ENCODE peak calls at places on chromosomes 2 and 18, in nine cellular contexts. K is A673; Y is aorta; F is IMR-90; J is GM23248; H is GM12878; L is right atrium auricular region; T is naive thymus-derived CD4-positive, alpha-beta T cell; V is heart left ventricle. W is an unnamed sample. For H3K4me1 and H3K27me3, the result is how much of the 10 kb centered on the place peaks cover.

GRCh38 chr2:22683911-22684310 is 701.1 kb upstream of the KLHL29 start:
- DNase-seq in V (no peak), J (no peak), T (no peak), K (peak), Y (no peak), L (no peak), F (no peak), H (no peak), W (no peak)

GRCh38 chr2:232207174-232207573 is 171.4 kb upstream of the ALPP start:
- DNase-seq in K (no peak), F (no peak), L (no peak), J (no peak), Y (no peak), H (no peak), T (no peak), V (no peak), W (no peak)

GRCh38 chr18:13416848-13417247 is 198.3 kb downstream of the LDLRAD4 start:
- DNase-seq in Y (no peak), L (no peak), T (no peak), J (no peak), H (no peak), V (no peak), K (no peak), F (no peak), W (no peak)

GRCh38 chr2:119040730-119041129 is 98.7 kb downstream of the MARCO start:
- DNase-seq in L (no peak), V (no peak), K (no peak), J (no peak), F (no peak), T (no peak), Y (no peak), H (no peak), W (no peak)

GRCh38 chr18:10190564-10190963 is 263.9 kb upstream of the APCDD1 start:
- DNase-seq in J (peak), F (peak), Y (no peak), L (no peak), H (no peak), K (peak), V (no peak), T (no peak), W (no peak)

GRCh38 chr18:36692909-36693308 is 135.9 kb downstream of the TPGS2 start:
- DNase-seq in Y (no peak), F (peak), L (no peak), T (no peak), H (no peak), V (no peak), K (no peak), J (peak), W (no peak)

GRCh38 chr2:26020214-26020613 is 13.7 kb upstream of the RAB10 start:
- DNase-seq in H (no peak), L (no peak), J (no peak), F (no peak), K (no peak), T (no peak), Y (no peak), V (no peak), W (no peak)

GRCh38 chr2:44086639-44087036 is 82.0 kb upstream of the PPM1B start:
- DNase-seq in T (no peak), V (no peak), F (no peak), J (no peak), L (no peak), Y (no peak), K (no peak), H (no peak), W (no peak)

GRCh38 chr2:168466834-168467565 is 10.9 kb downstream of the CERS6 start:
- DNase-seq in H (no peak), J (no peak), F (no peak), T (no peak), Y (no peak), V (no peak), L (no peak), K (no peak), W (no peak)

GRCh38 chr2:210553371-210553770 is 3.0 kb upstream of the CPS1 start:
- DNase-seq in T (no peak), L (no peak), K (no peak), V (no peak), J (no peak), F (no peak), Y (no peak), H (no peak), W (no peak)

GRCh38 chr18:79789091-79789891 is 8.4 kb upstream of the KCNG2 start:
- DNase-seq in J (no peak), F (no peak), T (no peak), Y (peak), V (no peak), K (no peak), L (no peak), H (no peak), W (no peak)

GRCh38 chr2:8487461-8487932 is 194.4 kb upstream of the ID2 start:
- DNase-seq in V (no peak), F (no peak), L (no peak), T (no peak), H (no peak), K (no peak), Y (peak), J (no peak), W (no peak)

GRCh38 chr2:174412256-174412655 is 16.7 kb downstream of the SCRN3 start:
- DNase-seq in Y (no peak), V (no peak), J (no peak), K (no peak), T (no peak), F (no peak), L (no peak), H (no peak), W (no peak)

GRCh38 chr2:31434911-31435310 is 20.4 kb upstream of the XDH start:
- DNase-seq in F (peak), V (no peak), H (no peak), J (peak), Y (no peak), L (no peak), K (no peak), T (no peak), W (no peak)

GRCh38 chr2:70385966-70386595 is 84.2 kb upstream of the FAM136A start:
- DNase-seq in K (no peak), H (no peak), V (no peak), Y (no peak), T (no peak), F (peak), L (no peak), J (peak), W (no peak)

GRCh38 chr2:16774091-16774490 is 108.5 kb upstream of the CYRIA start:
- DNase-seq in L (no peak), F (no peak), Y (no peak), K (no peak), H (no peak), V (no peak), T (no peak), J (peak), W (no peak)

DNA sequence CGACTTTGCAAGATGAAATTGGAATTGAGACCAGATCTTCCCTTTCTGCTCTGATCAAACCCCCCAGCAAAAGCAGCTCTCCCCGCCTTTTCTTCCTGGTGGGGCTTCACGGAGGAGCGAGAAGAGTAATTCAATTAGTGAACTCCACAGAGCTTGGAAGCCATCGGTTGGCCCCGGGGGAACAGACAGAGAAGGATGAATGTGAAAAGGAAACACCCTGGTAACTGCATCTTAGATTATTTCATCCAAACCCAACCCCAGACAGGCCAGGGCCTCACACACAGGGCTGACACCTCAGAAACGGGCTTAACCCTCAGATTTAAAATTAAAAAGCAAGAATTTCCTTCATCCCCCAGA is 18.3 kb downstream of the SMAD7 start:
- DNase-seq in H (no peak), F (no peak), J (peak), Y (no peak), K (peak), L (no peak), V (no peak), T (no peak), W (no peak)
- H3K4me1 ChIP-seq in H (half or more), F (half or more), J (half or more), Y (under half), K (half or more), L (half or more), V (half or more), T (half or more), W (half or more)

GRCh38 chr18:30987479-30988241 is 54.9 kb downstream of the DSC3 start:
- DNase-seq in J (peak), T (no peak), H (no peak), L (no peak), K (no peak), V (no peak), Y (no peak), F (no peak), W (no peak)
- H3K27ac ChIP-seq in J (no peak), T (no peak), H (no peak), L (no peak), K (no peak), V (no peak), Y (no peak), F (no peak), W (no peak)

DNA sequence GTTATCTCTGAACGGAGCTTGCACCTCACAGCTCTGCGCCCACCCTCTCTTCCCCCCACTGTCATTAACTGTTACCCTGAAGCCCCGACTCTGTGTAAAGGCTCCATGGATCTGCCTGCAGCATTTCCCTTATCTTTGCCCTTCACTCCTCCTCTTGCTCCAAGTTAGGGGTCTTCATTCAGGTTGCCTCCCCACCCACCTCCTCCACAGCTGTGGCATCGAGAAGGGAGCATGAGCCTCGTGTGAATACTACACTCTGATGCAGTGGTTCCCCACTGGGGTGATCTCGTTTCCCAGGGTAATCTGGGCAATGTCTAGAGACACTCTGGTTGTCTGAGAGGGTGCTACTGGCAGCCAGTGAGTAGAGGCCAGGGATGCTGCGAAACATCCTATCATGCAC is 51.4 kb downstream of the REEP1 start:
- DNase-seq in H (no peak), Y (no peak), L (no peak), T (no peak), J (no peak), F (no peak), V (no peak), K (no peak), W (no peak)
- H3K27me3 ChIP-seq in H (under half), Y (under half), L (under half), T (under half), J (half or more), F (under half), V (under half), K (under half), W (under half)

GRCh38 chr18:156514-157230 is 1.7 kb upstream of the USP14 start:
- DNase-seq in F (no peak), T (no peak), V (no peak), J (no peak), H (no peak), Y (no peak), K (no peak), L (no peak), W (no peak)

GRCh38 chr18:159037-159652 is 788 bp downstream of the USP14 start:
- DNase-seq in V (no peak), Y (no peak), T (no peak), F (peak), J (peak), K (peak), L (no peak), H (no peak), W (no peak)

GRCh38 chr18:160831-161570 is 2.6 kb downstream of the USP14 start:
- DNase-seq in T (no peak), K (no peak), J (no peak), Y (no peak), H (no peak), F (no peak), V (no peak), L (no peak), W (no peak)

GRCh38 chr18:159933-160332 is 1.6 kb downstream of the USP14 start:
- DNase-seq in H (no peak), J (no peak), T (no peak), F (no peak), Y (no peak), K (no peak), V (no peak), L (no peak), W (no peak)

DNA sequence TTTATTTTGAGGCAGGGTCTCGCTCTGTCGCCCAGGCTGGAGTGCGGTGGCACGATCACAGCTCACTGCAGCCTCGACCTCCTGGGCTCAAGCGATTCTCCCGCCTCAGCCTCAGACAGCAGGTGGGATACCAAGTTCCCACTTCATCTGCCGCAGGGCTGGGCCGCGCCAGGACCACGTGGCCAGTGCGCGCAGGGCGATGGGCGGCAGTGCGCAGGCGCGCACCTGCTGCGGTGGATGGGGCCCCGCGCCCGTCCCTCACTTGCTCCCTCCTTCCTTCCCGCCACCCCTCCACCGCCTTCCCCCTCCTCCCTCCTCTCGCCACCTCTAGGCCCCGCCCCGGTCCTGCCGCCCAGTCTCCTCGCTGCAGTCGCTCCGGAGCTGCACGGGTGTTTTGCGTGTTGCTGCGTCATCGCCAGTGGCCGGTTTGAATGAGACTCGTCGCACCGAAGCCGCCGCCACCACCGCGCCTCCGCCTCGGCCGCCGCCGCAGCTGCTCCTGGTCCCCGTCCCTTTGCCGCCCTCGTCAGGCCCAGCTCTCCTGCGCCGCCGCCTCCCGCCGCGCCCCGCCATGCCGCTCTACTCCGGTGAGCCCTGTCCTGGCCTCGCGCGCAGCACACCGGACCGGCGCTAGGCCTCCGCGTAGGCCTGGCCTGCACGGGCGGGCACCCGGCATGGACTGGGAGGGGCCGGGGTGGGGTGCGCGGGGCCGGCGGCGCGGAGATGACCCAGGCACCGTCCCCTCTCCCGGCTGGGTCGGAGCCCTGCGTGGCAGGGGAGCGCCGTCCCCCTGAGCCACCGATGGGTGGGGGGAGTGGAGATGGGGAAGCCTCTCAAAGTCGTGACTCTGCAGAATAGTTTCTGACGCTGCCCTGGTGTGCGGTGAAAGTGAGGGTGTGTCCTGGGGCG is at the start of gene USP14:
- DNase-seq in K (peak), H (peak), L (peak), F (peak), T (peak), J (peak), V (peak), Y (peak), W (peak)
- H3K4me1 ChIP-seq in K (under half), H (under half), L (under half), F (under half), T (under half), J (under half), V (under half), Y (under half), W (under half)

GRCh38 chr2:187554704-187555082 is 458 bp upstream of the TFPI start:
- DNase-seq in F (no peak), Y (no peak), L (no peak), J (no peak), K (no peak), T (no peak), H (no peak), V (no peak), W (no peak)
- H3K27ac ChIP-seq in F (peak), Y (no peak), L (peak), J (peak), K (peak), T (no peak), H (no peak), V (peak), W (no peak)

DNA sequence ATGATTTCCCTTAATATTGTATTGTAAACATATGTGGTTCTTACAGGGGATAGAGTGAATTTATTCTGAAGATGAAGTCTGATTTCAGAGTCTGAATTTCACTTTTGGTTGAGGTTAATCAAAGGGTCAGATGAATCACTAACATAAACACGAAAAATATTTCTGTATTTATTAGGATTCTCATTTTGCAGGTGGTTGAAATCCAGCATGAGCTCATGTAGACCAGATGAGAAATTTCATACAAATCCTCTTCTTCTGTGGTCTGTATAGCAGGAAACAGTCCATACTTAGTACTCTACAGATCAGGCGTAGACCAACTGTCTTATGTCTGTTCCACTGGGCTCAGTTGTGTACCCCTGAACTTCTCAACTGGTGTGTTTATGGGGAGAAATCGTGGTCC is 157.8 kb downstream of the BABAM2 start:
- DNase-seq in Y (no peak), V (no peak), J (no peak), K (no peak), H (no peak), T (no peak), L (no peak), F (peak), W (no peak)
- H3K27me3 ChIP-seq in Y (under half), V (under half), J (under half), K (under half), H (under half), T (under half), L (under half), F (under half), W (under half)

W was measured in CD8-positive, alpha-beta T cell.